ENCODE peak calls at places on chromosomes 12 and 14, in five cellular contexts. R, C, U, G and I are unnamed samples.

GRCh38 chr14:92122761-92123160 is 992 bp downstream of the CPSF2 start:
- DNase-seq in R (no peak), C (no peak), U (no peak), G (no peak), I (no peak)

GRCh38 chr14:81453166-81453766 is 53.1 kb upstream of the STON2 start:
- DNase-seq in R (peak; percentile 63), C (no peak), U (no peak), G (peak; percentile 38), I (peak; percentile 54)

GRCh38 chr12:12918781-12919180 is 27.4 kb downstream of the GPRC5A start:
- DNase-seq in R (no peak), C (no peak), U (no peak), G (no peak), I (no peak)

GRCh38 chr12:55745361-55746146 is 2.6 kb downstream of the GDF11 start:
- DNase-seq in R (no peak), C (no peak), U (no peak), G (peak; percentile 41), I (no peak)

GRCh38 chr12:106193404-106194215 is 54.2 kb downstream of the CKAP4 start:
- DNase-seq in R (no peak), C (no peak), U (no peak), G (no peak), I (peak; percentile 67)

GRCh38 chr14:106845286-106846087 is 1319.1 kb downstream of the TMEM121 start:
- DNase-seq in R (peak; percentile 87), C (peak; percentile 87), U (no peak), G (no peak), I (no peak)

GRCh38 chr14:44027397-44027796 is 479.7 kb downstream of the FSCB start:
- DNase-seq in R (no peak), C (no peak), U (no peak), G (no peak), I (no peak)

GRCh38 chr12:25089738-25090137 is 105.2 kb downstream of the DNAI7 start:
- DNase-seq in R (peak; percentile 41), C (no peak), U (no peak), G (no peak), I (peak; percentile 9)

GRCh38 chr14:80621701-80622100 is 319.8 kb downstream of the CEP128 start:
- DNase-seq in R (no peak), C (no peak), U (no peak), G (no peak), I (no peak)

GRCh38 chr12:131101703-131102492 is 148.2 kb downstream of the ADGRD1 start:
- DNase-seq in R (no peak), C (no peak), U (no peak), G (no peak), I (peak; percentile 5)

DNA sequence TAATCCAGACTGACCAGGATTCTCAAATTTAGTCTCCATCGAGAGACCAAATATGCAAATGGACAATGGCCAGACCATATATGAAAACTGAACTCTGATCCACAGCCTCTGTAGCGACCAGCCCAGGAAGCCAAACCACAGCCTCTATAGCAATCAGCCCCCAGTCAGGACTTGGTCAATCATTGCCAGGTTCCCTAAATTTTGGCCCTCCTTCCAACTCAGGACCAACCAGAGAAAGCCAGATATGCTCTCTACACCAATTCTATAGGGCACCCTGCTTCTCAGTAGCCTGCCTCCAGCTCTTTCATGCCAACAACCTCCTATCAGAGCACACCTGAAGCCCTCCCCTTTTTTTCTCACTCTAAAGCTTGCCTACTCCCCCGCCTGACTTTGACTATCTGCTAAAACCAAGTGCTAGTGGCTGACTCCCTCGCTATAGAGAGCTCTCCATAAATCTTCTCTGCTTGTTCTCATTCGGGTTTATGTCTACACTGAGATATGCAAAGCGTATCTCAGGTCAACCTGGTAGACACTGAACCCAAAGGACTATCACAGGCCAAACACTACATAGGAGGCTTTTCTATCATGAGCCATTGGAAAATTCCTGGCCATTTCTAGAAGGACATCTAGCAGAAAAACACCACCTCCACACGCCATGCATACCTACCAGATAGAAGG is 110.5 kb upstream of the FUT8 start:
- DNase-seq in R (peak; percentile 68), C (no peak), U (no peak), G (no peak), I (no peak)
- H3K4me3 ChIP-seq in R (no peak overlapping the region), C (no peak overlapping the region), U (no peak overlapping the region), G (no peak overlapping the region), I (no peak overlapping the region)

GRCh38 chr12:76206039-76206676 is 121.7 kb upstream of the NAP1L1 start:
- DNase-seq in R (no peak), C (no peak), U (no peak), G (no peak), I (no peak)
- TF ChIP-seq POLR2A in R (no peak), C (no peak), U (no peak), G (no peak), I (no peak)

GRCh38 chr12:870378-870777 is 79.1 kb downstream of the RAD52 start:
- DNase-seq in R (no peak), C (no peak), U (no peak), G (no peak), I (no peak)
- TF ChIP-seq CTCF in R (no peak), C (no peak), U (no peak), G (no peak), I (no peak)

DNA sequence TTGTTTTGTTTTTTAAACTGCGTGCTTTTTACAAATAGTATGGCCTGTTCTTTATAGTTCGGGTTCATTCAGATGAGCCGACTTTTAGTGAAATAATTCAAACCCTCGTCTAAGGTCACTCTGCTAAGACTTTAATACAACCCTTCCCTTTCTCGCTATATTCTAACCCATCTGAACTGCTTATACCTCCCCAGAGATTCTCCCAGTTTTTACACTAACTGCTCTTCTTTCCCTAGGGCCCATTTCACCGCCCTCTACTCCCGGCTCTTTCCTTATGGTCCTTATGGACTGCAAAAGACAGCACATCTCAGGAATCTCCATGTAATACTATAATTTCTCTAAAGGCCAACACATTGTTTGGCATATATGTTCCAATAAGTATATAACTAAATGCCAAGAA is 2.1 kb downstream of the MAPK1IP1L start:
- DNase-seq in R (no peak), C (no peak), U (no peak), G (no peak), I (no peak)
- H3K4me3 ChIP-seq in R (no peak overlapping the region), C (no peak overlapping the region), U (no peak overlapping the region), G (no peak overlapping the region), I (no peak overlapping the region)

DNA sequence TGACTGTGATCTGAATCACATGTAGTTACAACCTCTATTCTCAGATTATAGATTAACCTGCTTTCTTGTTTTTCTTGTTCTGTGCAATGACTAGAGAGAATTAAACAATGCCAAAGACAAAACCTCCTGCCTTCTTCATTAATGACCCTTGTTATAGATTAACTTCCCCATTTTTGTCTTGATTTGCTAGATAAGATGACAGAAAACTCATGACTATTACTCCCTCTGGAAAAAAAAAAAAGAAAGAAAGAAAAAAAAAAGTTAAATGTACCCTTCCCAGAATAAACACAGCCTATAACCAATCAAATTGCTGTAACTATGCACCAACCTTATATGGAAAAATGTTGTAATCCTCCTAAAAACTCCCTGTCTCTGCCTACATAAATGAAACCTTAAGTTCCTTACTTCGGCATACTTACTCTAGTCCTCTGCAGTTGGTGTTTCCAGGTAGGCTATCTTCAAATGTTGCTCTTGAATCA is 41.1 kb upstream of the PCED1B start:
- DNase-seq in R (no peak), C (no peak), U (no peak), G (no peak), I (no peak)
- TF ChIP-seq POLR2A in R (no peak), C (no peak), U (no peak), G (no peak), I (no peak)

GRCh38 chr12:27710592-27711311 is at the start of gene MRPS35:
- DNase-seq in R (peak; percentile 92), C (peak; percentile 95), U (peak; percentile 96), G (peak; percentile 92), I (peak; percentile 89)
- TF ChIP-seq CTCF in R (no peak), C (no peak), U (no peak), G (no peak), I (no peak)

GRCh38 chr14:89165810-89166209 is 251.2 kb downstream of the FOXN3 start:
- DNase-seq in R (no peak), C (no peak), U (no peak), G (no peak), I (no peak)

GRCh38 chr14:89165189-89165809 is 251.7 kb downstream of the FOXN3 start:
- DNase-seq in R (no peak), C (no peak), U (no peak), G (no peak), I (no peak)

GRCh38 chr14:89163237-89163636 is 253.8 kb downstream of the FOXN3 start:
- DNase-seq in R (no peak), C (no peak), U (no peak), G (no peak), I (no peak)

GRCh38 chr14:89162586-89162985 is 254.4 kb downstream of the FOXN3 start:
- DNase-seq in R (no peak), C (no peak), U (no peak), G (no peak), I (no peak)

DNA sequence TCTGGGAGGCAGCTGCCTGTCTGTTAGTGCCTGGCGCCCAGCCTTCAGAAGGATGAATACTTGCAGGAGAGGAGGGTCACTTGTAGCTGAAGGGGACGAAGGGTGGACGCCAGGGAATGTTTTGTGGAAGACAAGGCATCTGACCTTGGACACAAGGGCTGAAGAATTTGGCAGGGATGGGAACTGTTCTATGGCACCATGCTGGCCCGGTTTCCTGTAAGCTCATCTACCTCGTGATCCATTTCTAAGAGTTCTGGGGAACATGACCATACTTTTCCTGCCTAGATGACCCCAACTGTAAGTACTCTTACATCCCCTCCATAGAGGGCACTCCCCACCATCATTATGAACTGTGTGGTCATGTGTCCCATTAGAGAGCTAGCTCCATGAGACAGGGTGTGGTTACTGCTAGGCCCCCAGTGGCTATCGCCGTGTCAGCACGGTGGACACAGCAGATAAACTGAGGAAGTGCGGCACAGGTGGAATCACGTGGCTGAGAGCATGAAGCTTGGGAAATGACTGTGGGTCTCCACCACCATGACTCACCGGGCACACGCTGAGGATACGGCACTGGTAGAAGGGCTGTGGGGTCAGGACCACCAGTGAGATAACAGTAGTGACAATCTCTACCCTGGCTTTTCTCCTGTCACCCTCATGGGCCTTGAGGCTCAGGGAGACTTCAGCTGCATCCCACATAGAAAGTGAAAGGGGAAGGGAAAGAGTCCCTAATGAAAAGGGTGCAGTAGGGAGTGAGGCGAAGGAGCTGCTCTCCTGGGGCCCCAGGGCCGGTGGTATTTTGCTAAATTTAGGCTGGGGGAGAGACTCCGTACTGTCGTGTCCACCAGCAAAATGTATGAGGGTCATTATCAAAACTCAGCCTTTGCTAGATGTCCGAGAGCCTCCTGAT is 252.6 kb downstream of the FOXN3 start:
- DNase-seq in R (no peak), C (no peak), U (no peak), G (no peak), I (no peak)
- H3K4me3 ChIP-seq in R (no peak overlapping the region), C (no peak overlapping the region), U (peak overlapping the region; percentile 1), G (no peak overlapping the region), I (no peak overlapping the region)